ENCODE peak calls at places on chromosomes 6 and 20, in seven cellular contexts. Q is right cardiac atrium, T is PC-3, V is islet precursor cell, J is HepG2, Y is RPMI7951, U is breast epithelium. C is an unnamed sample.

GRCh38 chr6:28161410-28162079 is 19.9 kb downstream of the ZKSCAN8 start:
- DNase-seq in U (peak), J (peak), Y (peak), T (no peak), V (peak), Q (peak), C (peak)

GRCh38 chr6:41836660-41837052 is 49.2 kb downstream of the TOMM6 start:
- DNase-seq in J (no peak), Y (peak), U (no peak), Q (no peak), V (no peak), T (no peak), C (no peak)

GRCh38 chr20:61743606-61744005 is 322.1 kb downstream of the TAF4 start:
- DNase-seq in U (no peak), T (no peak), Q (no peak), V (no peak), J (no peak), Y (no peak), C (no peak)

GRCh38 chr6:10465633-10466499 is 51.0 kb upstream of the TFAP2A start:
- DNase-seq in U (no peak), T (peak), Q (peak), J (peak), Y (peak), V (peak), C (peak)

GRCh38 chr6:121651420-121651819 is 216.0 kb downstream of the GJA1 start:
- DNase-seq in T (no peak), Q (no peak), Y (peak), J (no peak), U (no peak), V (no peak), C (no peak)

GRCh38 chr6:97437087-97437486 is 154.1 kb upstream of the MMS22L start:
- DNase-seq in T (peak), Y (peak), J (peak), U (no peak), Q (no peak), V (no peak), C (no peak)

GRCh38 chr6:9646346-9647042 is 768.4 kb downstream of the TFAP2A start:
- DNase-seq in J (no peak), U (no peak), Q (peak), T (no peak), Y (no peak), V (no peak), C (no peak)

GRCh38 chr20:62641749-62642665 is at the start of gene SLCO4A1:
- DNase-seq in U (no peak), J (peak), T (peak), Y (peak), V (peak), Q (peak), C (no peak)

GRCh38 chr6:112432853-112433252 is 85.7 kb downstream of the RFPL4B start:
- DNase-seq in U (no peak), Q (no peak), J (no peak), T (no peak), V (no peak), Y (no peak), C (no peak)

GRCh38 chr20:58714923-58715708 is 22.5 kb downstream of the NPEPL1 start:
- DNase-seq in J (no peak), V (peak), Q (peak), Y (no peak), U (peak), T (no peak), C (no peak)

GRCh38 chr6:135557582-135557981 is 60.0 kb upstream of the AHI1 start:
- DNase-seq in J (no peak), Y (no peak), Q (no peak), T (no peak), V (no peak), U (no peak), C (no peak)

GRCh38 chr6:91449539-91449938 is 862.7 kb upstream of the MAP3K7 start:
- DNase-seq in Y (no peak), Q (no peak), V (no peak), T (peak), J (no peak), U (no peak), C (no peak)

GRCh38 chr20:24943196-24943595 is 5.9 kb upstream of the CST7 start:
- DNase-seq in T (no peak), J (no peak), Q (no peak), V (peak), Y (no peak), U (no peak), C (no peak)

GRCh38 chr6:127514396-127515227 is 4.5 kb downstream of the MTCL3 start:
- DNase-seq in Q (peak), J (no peak), U (no peak), Y (peak), V (peak), T (no peak), C (no peak)

GRCh38 chr20:6045566-6045965 is 8.3 kb downstream of the LRRN4 start:
- DNase-seq in J (no peak), Q (no peak), T (no peak), Y (peak), V (no peak), U (no peak), C (no peak)

GRCh38 chr6:54283877-54284860 is 24.1 kb upstream of the TINAG start:
- DNase-seq in T (peak), J (no peak), Q (no peak), V (no peak), U (no peak), Y (peak), C (no peak)

GRCh38 chr20:45987108-45987780 is 15.2 kb upstream of the ZNF335 start:
- DNase-seq in U (peak), Q (peak), V (peak), T (peak), J (peak), Y (peak), C (peak)

GRCh38 chr20:46173652-46174468 is 55.7 kb downstream of the CD40 start:
- DNase-seq in V (no peak), J (no peak), Q (no peak), U (no peak), Y (no peak), T (no peak), C (no peak)

GRCh38 chr6:30441171-30441570 is 48.1 kb upstream of the HLA-E start:
- DNase-seq in U (no peak), J (no peak), Y (no peak), Q (no peak), V (no peak), T (peak), C (no peak)

GRCh38 chr20:20573797-20574196 is 138.6 kb downstream of the RALGAPA2 start:
- DNase-seq in J (no peak), Y (no peak), T (no peak), U (no peak), V (no peak), Q (no peak), C (no peak)

GRCh38 chr20:3583765-3584164 is 79.4 kb downstream of the GFRA4 start:
- DNase-seq in T (no peak), Q (no peak), J (no peak), V (no peak), U (no peak), Y (no peak), C (no peak)

GRCh38 chr6:75830959-75831885 is 82.2 kb downstream of the MYO6 start:
- DNase-seq in Q (peak), V (no peak), T (no peak), Y (peak), J (no peak), U (no peak), C (no peak)

GRCh38 chr6:38573800-38574395 is 65.8 kb downstream of the BTBD9 start:
- DNase-seq in U (no peak), Y (no peak), J (no peak), T (no peak), Q (no peak), V (no peak), C (no peak)

GRCh38 chr6:20599302-20600051 is 65.2 kb downstream of the CDKAL1 start:
- DNase-seq in J (no peak), T (no peak), U (no peak), Q (no peak), Y (no peak), V (no peak), C (no peak)

GRCh38 chr6:52877168-52877567 is 32.3 kb downstream of the GSTA3 start:
- DNase-seq in T (peak), V (no peak), U (no peak), Q (no peak), J (no peak), Y (peak), C (no peak)

GRCh38 chr20:57991211-57991841 is 237.1 kb downstream of the ANKRD60 start:
- DNase-seq in V (peak), Y (peak), Q (no peak), T (peak), U (peak), J (no peak), C (no peak)

GRCh38 chr6:48240287-48240686 is 129.3 kb upstream of the PTCHD4 start:
- DNase-seq in Y (no peak), T (no peak), U (no peak), J (no peak), Q (no peak), V (no peak), C (no peak)

C was measured in mesothelial cell of epicardium.